ENCODE peak calls at places on chromosomes 6 and 20, in ten cellular contexts. One of them, this sample, is unnamed.
A peak's percentile ranks its signal among the peaks of the same experiment; 100 is the strongest.

GRCh38 chr20:62796699-62797491 is 622 bp downstream of the MRGBP start:
- DNase-seq in aorta: no peak
- DNase-seq in neuronal stem cell: no peak
- DNase-seq in psoas muscle: no peak
- DNase-seq in Peyer's patch: no peak
- DNase-seq in mammary epithelial cell: no peak
- DNase-seq in body of pancreas: peak; percentile 38
- DNase-seq in upper lobe of right lung: no peak
- DNase-seq in stomach: no peak
- DNase-seq in left ventricle myocardium inferior: no peak
- DNase-seq in this sample: no peak

GRCh38 chr6:31203345-31203979 is 33.0 kb upstream of the POU5F1 start:
- DNase-seq in aorta: no peak
- DNase-seq in neuronal stem cell: no peak
- DNase-seq in psoas muscle: no peak
- DNase-seq in Peyer's patch: peak; percentile 68
- DNase-seq in mammary epithelial cell: peak; percentile 85
- DNase-seq in body of pancreas: peak; percentile 33
- DNase-seq in upper lobe of right lung: no peak
- DNase-seq in stomach: no peak
- DNase-seq in left ventricle myocardium inferior: no peak
- DNase-seq in this sample: peak; percentile 86

GRCh38 chr6:132669690-132670291 is 10.8 kb upstream of the TAAR1 start:
- DNase-seq in aorta: no peak
- DNase-seq in neuronal stem cell: no peak
- DNase-seq in psoas muscle: no peak
- DNase-seq in Peyer's patch: no peak
- DNase-seq in mammary epithelial cell: peak; percentile 21
- DNase-seq in body of pancreas: no peak
- DNase-seq in upper lobe of right lung: no peak
- DNase-seq in stomach: no peak
- DNase-seq in left ventricle myocardium inferior: no peak
- DNase-seq in this sample: peak; percentile 22

GRCh38 chr20:42138711-42139110 is 520.5 kb upstream of the CHD6 start:
- DNase-seq in aorta: no peak
- DNase-seq in neuronal stem cell: peak; percentile 36
- DNase-seq in psoas muscle: no peak
- DNase-seq in Peyer's patch: no peak
- DNase-seq in mammary epithelial cell: no peak
- DNase-seq in body of pancreas: no peak
- DNase-seq in upper lobe of right lung: no peak
- DNase-seq in stomach: no peak
- DNase-seq in left ventricle myocardium inferior: no peak
- DNase-seq in this sample: no peak

GRCh38 chr20:53757472-53757913 is 163.9 kb upstream of the ZNF217 start:
- DNase-seq in aorta: no peak
- DNase-seq in neuronal stem cell: no peak
- DNase-seq in psoas muscle: no peak
- DNase-seq in Peyer's patch: no peak
- DNase-seq in mammary epithelial cell: peak; percentile 62
- DNase-seq in body of pancreas: no peak
- DNase-seq in upper lobe of right lung: no peak
- DNase-seq in stomach: no peak
- DNase-seq in left ventricle myocardium inferior: no peak
- DNase-seq in this sample: no peak

GRCh38 chr6:151425561-151425960 is 26.4 kb downstream of the RMND1 start:
- DNase-seq in aorta: no peak
- DNase-seq in neuronal stem cell: no peak
- DNase-seq in psoas muscle: no peak
- DNase-seq in Peyer's patch: peak; percentile 67
- DNase-seq in mammary epithelial cell: peak; percentile 60
- DNase-seq in body of pancreas: no peak
- DNase-seq in upper lobe of right lung: no peak
- DNase-seq in stomach: no peak
- DNase-seq in left ventricle myocardium inferior: no peak
- DNase-seq in this sample: no peak

GRCh38 chr6:3737149-3737830 is 14.2 kb downstream of the PXDC1 start:
- DNase-seq in aorta: peak; percentile 73
- DNase-seq in neuronal stem cell: no peak
- DNase-seq in psoas muscle: no peak
- DNase-seq in Peyer's patch: peak; percentile 31
- DNase-seq in mammary epithelial cell: no peak
- DNase-seq in body of pancreas: no peak
- DNase-seq in upper lobe of right lung: no peak
- DNase-seq in stomach: no peak
- DNase-seq in left ventricle myocardium inferior: no peak
- DNase-seq in this sample: no peak

GRCh38 chr20:46853926-46854325 is 40.7 kb upstream of the EYA2 start:
- DNase-seq in aorta: no peak
- DNase-seq in neuronal stem cell: no peak
- DNase-seq in psoas muscle: no peak
- DNase-seq in Peyer's patch: no peak
- DNase-seq in mammary epithelial cell: no peak
- DNase-seq in body of pancreas: no peak
- DNase-seq in upper lobe of right lung: no peak
- DNase-seq in stomach: no peak
- DNase-seq in left ventricle myocardium inferior: no peak
- DNase-seq in this sample: no peak

GRCh38 chr20:23118766-23119165 is 32.6 kb upstream of the CD93 start:
- DNase-seq in aorta: peak; percentile 44
- DNase-seq in neuronal stem cell: no peak
- DNase-seq in psoas muscle: no peak
- DNase-seq in Peyer's patch: no peak
- DNase-seq in mammary epithelial cell: no peak
- DNase-seq in body of pancreas: no peak
- DNase-seq in upper lobe of right lung: peak; percentile 58
- DNase-seq in stomach: no peak
- DNase-seq in left ventricle myocardium inferior: no peak
- DNase-seq in this sample: no peak

GRCh38 chr6:133244502-133244901 is 3.3 kb downstream of the EYA4 start:
- DNase-seq in aorta: no peak
- DNase-seq in neuronal stem cell: no peak
- DNase-seq in psoas muscle: no peak
- DNase-seq in Peyer's patch: no peak
- DNase-seq in mammary epithelial cell: no peak
- DNase-seq in body of pancreas: no peak
- DNase-seq in upper lobe of right lung: no peak
- DNase-seq in stomach: no peak
- DNase-seq in left ventricle myocardium inferior: no peak
- DNase-seq in this sample: no peak

GRCh38 chr6:157203312-157203744 is 120.0 kb downstream of the TMEM242 start:
- DNase-seq in aorta: no peak
- DNase-seq in neuronal stem cell: no peak
- DNase-seq in psoas muscle: no peak
- DNase-seq in Peyer's patch: no peak
- DNase-seq in mammary epithelial cell: no peak
- DNase-seq in body of pancreas: peak; percentile 81
- DNase-seq in upper lobe of right lung: peak; percentile 67
- DNase-seq in stomach: no peak
- DNase-seq in left ventricle myocardium inferior: no peak
- DNase-seq in this sample: no peak

GRCh38 chr6:110813813-110814487 is 1.3 kb downstream of the CDK19 start:
- DNase-seq in aorta: no peak
- DNase-seq in neuronal stem cell: peak; percentile 27
- DNase-seq in psoas muscle: no peak
- DNase-seq in Peyer's patch: no peak
- DNase-seq in mammary epithelial cell: peak; percentile 11
- DNase-seq in body of pancreas: peak; percentile 11
- DNase-seq in upper lobe of right lung: no peak
- DNase-seq in stomach: no peak
- DNase-seq in left ventricle myocardium inferior: no peak
- DNase-seq in this sample: peak; percentile 39

GRCh38 chr6:19380287-19380686 is 456.9 kb upstream of the ID4 start:
- DNase-seq in aorta: no peak
- DNase-seq in neuronal stem cell: no peak
- DNase-seq in psoas muscle: no peak
- DNase-seq in Peyer's patch: no peak
- DNase-seq in mammary epithelial cell: peak; percentile 57
- DNase-seq in body of pancreas: no peak
- DNase-seq in upper lobe of right lung: no peak
- DNase-seq in stomach: no peak
- DNase-seq in left ventricle myocardium inferior: no peak
- DNase-seq in this sample: no peak

GRCh38 chr6:34099878-34100277 is 46.0 kb downstream of the GRM4 start:
- DNase-seq in aorta: no peak
- DNase-seq in neuronal stem cell: no peak
- DNase-seq in psoas muscle: no peak
- DNase-seq in Peyer's patch: no peak
- DNase-seq in mammary epithelial cell: no peak
- DNase-seq in body of pancreas: no peak
- DNase-seq in upper lobe of right lung: no peak
- DNase-seq in stomach: no peak
- DNase-seq in left ventricle myocardium inferior: no peak
- DNase-seq in this sample: no peak

GRCh38 chr6:89035252-89036106 is 45.1 kb upstream of the PNRC1 start:
- DNase-seq in aorta: peak; percentile 90
- DNase-seq in neuronal stem cell: no peak
- DNase-seq in psoas muscle: peak; percentile 96
- DNase-seq in Peyer's patch: peak; percentile 93
- DNase-seq in mammary epithelial cell: peak; percentile 100
- DNase-seq in body of pancreas: peak; percentile 82
- DNase-seq in upper lobe of right lung: peak; percentile 78
- DNase-seq in stomach: peak; percentile 72
- DNase-seq in left ventricle myocardium inferior: peak; percentile 78
- DNase-seq in this sample: no peak

GRCh38 chr20:64159711-64160110 is 4.5 kb upstream of the MYT1 start:
- DNase-seq in aorta: no peak
- DNase-seq in neuronal stem cell: no peak
- DNase-seq in psoas muscle: no peak
- DNase-seq in Peyer's patch: no peak
- DNase-seq in mammary epithelial cell: no peak
- DNase-seq in body of pancreas: no peak
- DNase-seq in upper lobe of right lung: no peak
- DNase-seq in stomach: no peak
- DNase-seq in left ventricle myocardium inferior: no peak
- DNase-seq in this sample: no peak
- H3K4me1 ChIP-seq in aorta: no peaks in the 10 kb centered on the region
- H3K4me1 ChIP-seq in neuronal stem cell: peaks cover 38% of the 10 kb centered on the region
- H3K4me1 ChIP-seq in psoas muscle: no peaks in the 10 kb centered on the region
- H3K4me1 ChIP-seq in Peyer's patch: no peaks in the 10 kb centered on the region
- H3K4me1 ChIP-seq in mammary epithelial cell: no peaks in the 10 kb centered on the region
- H3K4me1 ChIP-seq in body of pancreas: no peaks in the 10 kb centered on the region
- H3K4me1 ChIP-seq in upper lobe of right lung: no peaks in the 10 kb centered on the region
- H3K4me1 ChIP-seq in stomach: no peaks in the 10 kb centered on the region
- H3K4me1 ChIP-seq in left ventricle myocardium inferior: no peaks in the 10 kb centered on the region
- H3K4me1 ChIP-seq in this sample: no peaks in the 10 kb centered on the region

DNA sequence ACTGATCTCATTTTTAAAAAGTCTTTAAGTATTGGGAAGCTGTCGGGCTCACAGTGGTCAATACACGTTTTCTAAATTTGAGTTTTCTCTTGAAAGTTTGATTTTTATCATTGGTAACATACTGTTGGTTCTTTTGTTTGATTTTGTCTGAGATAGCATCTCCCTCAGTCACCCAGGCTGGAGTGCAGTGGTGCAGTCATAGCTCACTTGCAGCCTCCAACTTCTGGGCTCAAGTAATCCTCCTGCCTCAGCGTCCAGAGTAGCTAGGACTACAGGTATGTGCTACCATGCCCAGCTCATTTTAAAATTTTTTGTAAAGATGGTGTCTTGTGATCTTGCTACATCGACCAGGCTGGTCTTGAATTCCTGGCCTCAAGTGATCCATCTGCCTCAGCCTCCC is 9.1 kb downstream of the PPARD start:
- DNase-seq in aorta: no peak
- DNase-seq in neuronal stem cell: no peak
- DNase-seq in psoas muscle: no peak
- DNase-seq in Peyer's patch: no peak
- DNase-seq in mammary epithelial cell: no peak
- DNase-seq in body of pancreas: no peak
- DNase-seq in upper lobe of right lung: no peak
- DNase-seq in stomach: no peak
- DNase-seq in left ventricle myocardium inferior: no peak
- DNase-seq in this sample: no peak
- H3K4me3 ChIP-seq in aorta: no peak overlapping the region
- H3K4me3 ChIP-seq in neuronal stem cell: no peak overlapping the region
- H3K4me3 ChIP-seq in psoas muscle: no peak overlapping the region
- H3K4me3 ChIP-seq in Peyer's patch: no peak overlapping the region
- H3K4me3 ChIP-seq in mammary epithelial cell: no peak overlapping the region
- H3K4me3 ChIP-seq in body of pancreas: no peak overlapping the region
- H3K4me3 ChIP-seq in upper lobe of right lung: no peak overlapping the region
- H3K4me3 ChIP-seq in stomach: no peak overlapping the region
- H3K4me3 ChIP-seq in left ventricle myocardium inferior: no peak overlapping the region
- H3K4me3 ChIP-seq in this sample: no peak overlapping the region

GRCh38 chr20:39109933-39110818 is 148.0 kb downstream of the DHX35 start:
- DNase-seq in aorta: no peak
- DNase-seq in neuronal stem cell: no peak
- DNase-seq in psoas muscle: no peak
- DNase-seq in Peyer's patch: no peak
- DNase-seq in mammary epithelial cell: no peak
- DNase-seq in body of pancreas: peak; percentile 12
- DNase-seq in upper lobe of right lung: no peak
- DNase-seq in stomach: no peak
- DNase-seq in left ventricle myocardium inferior: no peak
- DNase-seq in this sample: no peak
- H3K27me3 ChIP-seq in aorta: no peaks in the 10 kb centered on the region
- H3K27me3 ChIP-seq in neuronal stem cell: no peaks in the 10 kb centered on the region
- H3K27me3 ChIP-seq in psoas muscle: peaks cover 19% of the 10 kb centered on the region
- H3K27me3 ChIP-seq in Peyer's patch: peaks cover 4% of the 10 kb centered on the region
- H3K27me3 ChIP-seq in mammary epithelial cell: no peaks in the 10 kb centered on the region
- H3K27me3 ChIP-seq in body of pancreas: peaks cover 4% of the 10 kb centered on the region
- H3K27me3 ChIP-seq in upper lobe of right lung: peaks cover 4% of the 10 kb centered on the region
- H3K27me3 ChIP-seq in stomach: peaks cover 25% of the 10 kb centered on the region
- H3K27me3 ChIP-seq in left ventricle myocardium inferior: peaks cover 97% of the 10 kb centered on the region
- H3K27me3 ChIP-seq in this sample: peaks cover 6% of the 10 kb centered on the region

GRCh38 chr6:10809098-10809497 is 29.2 kb downstream of the MAK start:
- DNase-seq in aorta: no peak
- DNase-seq in neuronal stem cell: no peak
- DNase-seq in psoas muscle: no peak
- DNase-seq in Peyer's patch: no peak
- DNase-seq in mammary epithelial cell: no peak
- DNase-seq in body of pancreas: no peak
- DNase-seq in upper lobe of right lung: no peak
- DNase-seq in stomach: no peak
- DNase-seq in left ventricle myocardium inferior: no peak
- DNase-seq in this sample: no peak

DNA sequence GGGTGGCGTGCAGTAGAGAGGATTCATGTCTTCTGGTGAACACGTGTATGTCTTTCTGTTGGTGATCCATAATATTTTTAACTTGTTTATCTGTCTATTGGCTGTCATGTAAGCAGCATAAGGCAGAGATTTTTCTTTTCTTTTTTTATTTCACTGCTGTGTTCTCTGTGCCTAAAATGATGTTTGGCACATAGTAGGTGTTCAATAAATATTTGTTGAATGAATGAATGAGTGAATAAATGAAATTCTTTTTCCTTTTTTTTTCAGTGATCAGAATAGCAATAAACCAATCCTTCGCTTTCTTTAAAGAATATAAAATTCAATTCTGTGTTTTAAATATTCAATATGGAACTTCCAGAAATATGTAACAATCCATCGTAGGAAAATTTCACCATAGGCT is 30.0 kb downstream of the MAK start:
- DNase-seq in aorta: no peak
- DNase-seq in neuronal stem cell: no peak
- DNase-seq in psoas muscle: no peak
- DNase-seq in Peyer's patch: no peak
- DNase-seq in mammary epithelial cell: no peak
- DNase-seq in body of pancreas: no peak
- DNase-seq in upper lobe of right lung: no peak
- DNase-seq in stomach: no peak
- DNase-seq in left ventricle myocardium inferior: no peak
- DNase-seq in this sample: no peak
- H3K4me1 ChIP-seq in aorta: no peaks in the 10 kb centered on the region
- H3K4me1 ChIP-seq in neuronal stem cell: no peaks in the 10 kb centered on the region
- H3K4me1 ChIP-seq in psoas muscle: no peaks in the 10 kb centered on the region
- H3K4me1 ChIP-seq in Peyer's patch: no peaks in the 10 kb centered on the region
- H3K4me1 ChIP-seq in mammary epithelial cell: no peaks in the 10 kb centered on the region
- H3K4me1 ChIP-seq in body of pancreas: no peaks in the 10 kb centered on the region
- H3K4me1 ChIP-seq in upper lobe of right lung: no peaks in the 10 kb centered on the region
- H3K4me1 ChIP-seq in stomach: no peaks in the 10 kb centered on the region
- H3K4me1 ChIP-seq in left ventricle myocardium inferior: no peaks in the 10 kb centered on the region
- H3K4me1 ChIP-seq in this sample: no peaks in the 10 kb centered on the region

This sample was measured in CD4-positive, alpha-beta memory T cell.